ENCODE peak calls at places on chromosomes 11 and 22, in six cellular contexts. X is H1, M is H9, N is IMR-90, F is mesenchymal stem cell, I is neuronal stem cell. E is an unnamed sample.

GRCh38 chr11:97072420-97072819 is 682.6 kb downstream of the JRKL start:
- DNase-seq in I (no peak), M (no peak), X (no peak), N (no peak), F (no peak), E (no peak)

GRCh38 chr11:66289548-66290331 is 797 bp upstream of the YIF1A start:
- DNase-seq in I (peak), N (no peak), F (no peak), M (peak), X (peak), E (peak)

GRCh38 chr11:33893711-33894401 is 2.0 kb upstream of the LMO2 start:
- DNase-seq in X (no peak), N (no peak), I (no peak), M (no peak), F (peak), E (no peak)

GRCh38 chr11:114088836-114089235 is 29.3 kb downstream of the ZBTB16 start:
- DNase-seq in M (no peak), X (no peak), I (no peak), N (no peak), F (no peak), E (no peak)

GRCh38 chr11:48150213-48150612 is 66.4 kb upstream of the OR4B1 start:
- DNase-seq in I (no peak), X (no peak), N (peak), F (no peak), M (no peak), E (no peak)

GRCh38 chr11:40186401-40187091 is 1272.9 kb downstream of the LRRC4C start:
- DNase-seq in M (no peak), N (no peak), I (no peak), X (no peak), F (no peak), E (no peak)

GRCh38 chr11:2367266-2368160 is 9.6 kb upstream of the CD81 start:
- DNase-seq in F (no peak), X (no peak), I (no peak), M (no peak), N (no peak), E (no peak)

GRCh38 chr22:44448271-44448780 is 49.7 kb downstream of the RTL6 start:
- DNase-seq in X (no peak), M (no peak), I (no peak), N (peak), F (peak), E (no peak)

GRCh38 chr11:97786961-97787360 is 1233.8 kb upstream of the CNTN5 start:
- DNase-seq in M (no peak), X (no peak), I (no peak), F (no peak), N (no peak), E (no peak)

GRCh38 chr22:32752326-32752725 is 49.2 kb upstream of the TIMP3 start:
- DNase-seq in F (no peak), N (peak), M (no peak), I (no peak), X (no peak), E (no peak)

GRCh38 chr11:32829680-32830412 is at the start of gene PRRG4:
- DNase-seq in I (peak), F (no peak), N (peak), X (peak), M (peak), E (peak)

GRCh38 chr22:47232753-47233152 is 470.3 kb downstream of the TBC1D22A start:
- DNase-seq in F (no peak), X (no peak), N (no peak), I (no peak), M (no peak), E (no peak)

GRCh38 chr22:50488886-50489285 is 2.2 kb downstream of the MIOX start:
- DNase-seq in M (no peak), N (no peak), X (peak), F (no peak), I (no peak), E (no peak)

GRCh38 chr22:26849575-26849974 is 192.2 kb downstream of the MIAT start:
- DNase-seq in F (no peak), X (peak), M (no peak), I (no peak), N (no peak), E (no peak)

GRCh38 chr22:37010976-37011375 is 8.3 kb downstream of the TST start:
- DNase-seq in F (no peak), I (no peak), M (no peak), X (no peak), N (no peak), E (no peak)

GRCh38 chr11:117187428-117187798 is 8.9 kb downstream of the SIDT2 start:
- DNase-seq in N (no peak), I (no peak), M (no peak), F (no peak), X (no peak), E (no peak)

GRCh38 chr11:69744435-69744834 is 30.7 kb downstream of the FGF4 start:
- DNase-seq in N (peak), X (no peak), I (no peak), M (peak), F (peak), E (peak)

GRCh38 chr22:25395468-25395867 is 169.0 kb upstream of the GRK3 start:
- DNase-seq in I (no peak), F (no peak), X (no peak), M (no peak), N (no peak), E (no peak)

GRCh38 chr11:118176400-118177134 is at the start of gene SCN2B:
- DNase-seq in N (peak), F (no peak), M (no peak), X (no peak), I (no peak), E (peak)

GRCh38 chr11:5994791-5995190 is 8.0 kb upstream of the OR52L1 start:
- DNase-seq in X (no peak), N (no peak), F (no peak), M (no peak), I (no peak), E (no peak)

GRCh38 chr22:33438273-33438672 is 380.1 kb upstream of the SYN3 start:
- DNase-seq in F (peak), I (no peak), X (no peak), M (no peak), N (peak), E (no peak)

GRCh38 chr11:17760102-17761029 is 25.8 kb downstream of the KCNC1 start:
- DNase-seq in M (peak), I (peak), F (peak), X (peak), N (peak), E (peak)

GRCh38 chr11:15793032-15793996 is 563.0 kb downstream of the SOX6 start:
- DNase-seq in N (peak), X (no peak), F (peak), M (no peak), I (no peak), E (no peak)

GRCh38 chr22:28742562-28742962 is 723 bp downstream of the HSCB start:
- DNase-seq in F (no peak), X (no peak), N (no peak), M (no peak), I (peak), E (no peak)

GRCh38 chr22:29342177-29342576 is 26.7 kb upstream of the RASL10A start:
- DNase-seq in I (no peak), N (no peak), X (no peak), F (no peak), M (no peak), E (no peak)

GRCh38 chr11:120710354-120711187 is 199.0 kb downstream of the GRIK4 start:
- DNase-seq in F (peak), I (peak), M (peak), X (peak), N (peak), E (peak)

GRCh38 chr11:61698173-61698965 is 18.2 kb downstream of the DAGLA start:
- DNase-seq in I (no peak), X (no peak), N (no peak), F (no peak), M (no peak), E (no peak)

GRCh38 chr11:7514099-7514725 is 413 bp downstream of the PPFIBP2 start:
- DNase-seq in X (no peak), F (peak), N (no peak), M (no peak), I (no peak), E (no peak)

GRCh38 chr11:96338910-96339703 is 3.9 kb downstream of the MAML2 start:
- DNase-seq in X (no peak), M (peak), F (peak), I (no peak), N (peak), E (peak)

GRCh38 chr11:117805048-117805447 is 8.0 kb upstream of the DSCAML1 start:
- DNase-seq in N (no peak), I (no peak), F (no peak), X (no peak), M (no peak), E (no peak)

GRCh38 chr11:114279778-114280532 is 16.2 kb upstream of the NNMT start:
- DNase-seq in N (peak), X (peak), M (no peak), F (peak), I (no peak), E (no peak)

GRCh38 chr11:97574976-97575665 is 1185.3 kb downstream of the JRKL start:
- DNase-seq in N (no peak), X (no peak), F (no peak), I (no peak), M (no peak), E (no peak)

GRCh38 chr22:48177591-48177990 is 1415.1 kb downstream of the TBC1D22A start:
- DNase-seq in X (no peak), I (no peak), F (no peak), N (no peak), M (peak), E (no peak)

GRCh38 chr11:129320485-129320884 is 55.2 kb upstream of the BARX2 start:
- DNase-seq in N (no peak), X (peak), F (no peak), I (no peak), M (no peak), E (no peak)

GRCh38 chr22:27401321-27401720 is 400.2 kb downstream of the MN1 start:
- DNase-seq in N (peak), F (no peak), X (no peak), I (no peak), M (no peak), E (no peak)

GRCh38 chr11:7573193-7573557 is 59.4 kb downstream of the PPFIBP2 start:
- DNase-seq in I (no peak), X (no peak), F (no peak), N (peak), M (no peak), E (no peak)

GRCh38 chr22:31103899-31104694 is 3.3 kb downstream of the SELENOM start:
- DNase-seq in N (no peak), I (no peak), F (no peak), X (peak), M (no peak), E (no peak)

GRCh38 chr22:31604137-31604705 is 57.8 kb downstream of the PISD start:
- DNase-seq in X (no peak), F (no peak), N (no peak), I (no peak), M (no peak), E (no peak)

GRCh38 chr22:18095101-18095805 is 15.4 kb upstream of the TUBA8 start:
- DNase-seq in F (no peak), I (no peak), M (no peak), N (peak), X (no peak), E (no peak)

GRCh38 chr11:32103941-32104340 is 13.1 kb downstream of the RCN1 start:
- DNase-seq in F (no peak), M (no peak), I (no peak), N (no peak), X (no peak), E (no peak)

DNA sequence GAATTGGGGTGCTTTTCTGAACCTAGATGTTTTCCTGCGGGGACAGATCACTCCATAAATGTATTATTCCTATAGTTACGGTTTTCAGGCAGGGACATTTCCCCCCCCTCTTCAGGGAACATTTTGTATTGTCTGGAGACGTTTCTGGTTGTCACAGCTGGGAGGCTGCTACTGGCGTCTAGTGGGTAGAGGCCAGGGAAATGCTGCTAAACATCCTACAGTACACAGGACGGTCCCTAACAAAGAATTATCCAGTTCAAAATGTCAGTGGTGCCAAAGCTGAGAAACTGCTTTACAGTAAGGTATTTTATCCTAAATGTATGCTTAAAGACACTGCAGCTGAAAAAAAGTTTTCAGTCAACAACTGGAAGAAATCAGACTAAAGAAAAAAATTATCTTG is 19.4 kb downstream of the PIWIL4 start:
- DNase-seq in X (no peak), I (no peak), F (no peak), N (no peak), M (no peak), E (no peak)
- H4K8ac ChIP-seq in X (no peak), I (no peak), F (no peak), N (no peak), M (no peak), E (no peak)

GRCh38 chr11:102168483-102168882 is 58.2 kb downstream of the YAP1 start:
- DNase-seq in F (no peak), I (no peak), X (no peak), N (no peak), M (no peak), E (peak)

GRCh38 chr11:102172127-102172848 is 62.0 kb downstream of the YAP1 start:
- DNase-seq in M (no peak), F (peak), N (peak), X (no peak), I (no peak), E (no peak)

GRCh38 chr11:102166175-102166574 is 55.9 kb downstream of the YAP1 start:
- DNase-seq in M (no peak), X (no peak), I (no peak), F (no peak), N (no peak), E (no peak)

GRCh38 chr11:102171101-102171500 is 60.9 kb downstream of the YAP1 start:
- DNase-seq in I (no peak), X (no peak), M (no peak), F (peak), N (peak), E (no peak)
- H2BK15ac ChIP-seq in I (no peak), X (no peak), M (no peak), F (no peak), N (no peak), E (no peak)

GRCh38 chr11:75384438-75385080 is 14.8 kb upstream of the RPS3 start:
- DNase-seq in N (peak), F (peak), I (peak), X (peak), M (peak), E (peak)

GRCh38 chr11:75376175-75376574 is 23.1 kb upstream of the RPS3 start:
- DNase-seq in F (peak), M (peak), N (no peak), X (no peak), I (no peak), E (peak)

GRCh38 chr11:75380245-75380644 is 19.1 kb upstream of the RPS3 start:
- DNase-seq in X (no peak), M (no peak), N (no peak), I (no peak), F (no peak), E (no peak)

GRCh38 chr11:75383246-75383645 is 16.1 kb upstream of the RPS3 start:
- DNase-seq in I (no peak), N (no peak), M (peak), X (no peak), F (no peak), E (peak)

DNA sequence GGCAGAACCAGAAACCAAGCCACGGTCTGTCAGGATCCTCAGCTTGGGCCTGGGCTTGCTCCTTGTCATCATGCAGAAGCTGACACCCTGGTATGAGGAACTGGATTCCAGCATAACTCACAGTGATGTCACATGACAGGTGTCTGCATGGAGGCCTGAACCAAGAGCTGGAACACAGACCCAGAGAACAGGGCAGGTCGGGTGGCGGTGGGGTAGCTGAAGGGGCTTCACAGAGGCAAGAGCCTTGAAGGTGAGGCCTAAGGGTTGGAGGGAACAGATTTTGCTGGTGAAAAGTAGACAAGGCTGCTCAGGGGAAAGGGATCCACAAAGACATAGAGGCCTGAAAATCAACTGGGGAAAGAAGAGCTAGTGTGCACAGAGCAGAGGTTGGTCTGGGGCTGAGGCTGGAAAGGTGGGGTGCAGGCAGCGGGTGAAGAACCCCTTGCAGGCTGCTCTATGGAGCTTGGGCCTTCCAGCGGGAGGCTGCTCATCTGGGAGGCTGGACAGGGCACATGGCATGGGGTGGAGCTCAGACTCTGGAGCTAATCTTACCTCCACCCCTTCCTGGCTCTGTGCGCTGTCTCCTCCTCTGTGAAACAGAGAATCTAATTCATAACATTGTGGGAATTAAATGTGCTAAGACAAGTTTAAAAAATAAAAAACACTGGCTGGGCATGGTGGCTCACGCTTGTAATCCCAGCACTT is 18.4 kb upstream of the RPS3 start:
- DNase-seq in N (no peak), I (no peak), F (peak), M (no peak), X (no peak), E (peak)
- H4K8ac ChIP-seq in N (no peak), I (no peak), F (no peak), M (no peak), X (no peak), E (no peak)

GRCh38 chr22:42384506-42384905 is 47.7 kb downstream of the NFAM1 start:
- DNase-seq in I (no peak), F (no peak), X (no peak), N (no peak), M (no peak), E (no peak)

GRCh38 chr22:42387631-42388030 is 44.6 kb downstream of the NFAM1 start:
- DNase-seq in X (no peak), I (no peak), N (no peak), M (no peak), F (no peak), E (no peak)

GRCh38 chr22:42388130-42388797 is 43.9 kb downstream of the NFAM1 start:
- DNase-seq in F (no peak), X (no peak), N (peak), I (no peak), M (no peak), E (peak)

GRCh38 chr22:42385691-42386090 is 46.5 kb downstream of the NFAM1 start:
- DNase-seq in I (no peak), M (no peak), N (no peak), F (no peak), X (no peak), E (no peak)

DNA sequence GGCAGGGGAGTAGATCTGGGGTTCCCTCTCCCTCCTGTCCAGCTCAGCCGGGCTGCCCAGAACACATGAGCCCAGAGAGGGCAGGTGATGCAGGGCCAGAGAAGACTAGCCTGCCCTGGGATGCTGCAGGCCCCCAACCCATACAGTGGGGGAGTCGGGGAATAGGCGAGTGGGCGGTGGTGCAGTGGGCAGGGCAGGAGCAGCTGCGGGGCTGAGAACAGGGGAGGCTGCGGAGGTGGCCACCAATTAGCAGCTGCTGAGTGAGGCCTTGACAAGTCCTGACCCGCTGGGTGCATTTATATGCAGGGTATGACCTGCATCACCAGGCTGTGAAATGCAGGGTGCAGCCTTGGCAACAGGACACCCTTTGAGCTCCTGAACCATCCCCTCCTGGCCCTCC is 43.1 kb downstream of the NFAM1 start:
- DNase-seq in N (no peak), X (no peak), F (no peak), I (no peak), M (no peak), E (no peak)
- H2BK15ac ChIP-seq in N (no peak), X (no peak), F (no peak), I (peak), M (no peak), E (no peak)

GRCh38 chr11:289706-290620 is 1.0 kb downstream of the PGGHG start:
- DNase-seq in F (no peak), M (peak), N (no peak), X (no peak), I (no peak), E (no peak)
- H4K8ac ChIP-seq in F (peak), M (no peak), N (peak), X (peak), I (no peak), E (no peak)

GRCh38 chr11:94613120-94613519 is 46.0 kb downstream of the PIWIL4 start:
- DNase-seq in N (no peak), F (no peak), I (no peak), M (no peak), X (no peak), E (no peak)
- H2BK15ac ChIP-seq in N (no peak), F (no peak), I (no peak), M (no peak), X (no peak), E (no peak)